ENCODE peak calls at places on chromosomes 12 and 14, in four cellular contexts. C is H1, Z is A549, U is K562. X is an unnamed sample.

GRCh38 chr12:105967038-105967776 is 171.5 kb downstream of the NUAK1 start:
- DNase-seq in C (no peak), Z (no peak), U (no peak), X (no peak)

GRCh38 chr14:75562048-75562447 is 16.4 kb upstream of the FLVCR2 start:
- DNase-seq in C (no peak), Z (no peak), U (no peak), X (no peak)

GRCh38 chr14:80946187-80946586 is 4.6 kb upstream of the CEP128 start:
- DNase-seq in C (no peak), Z (no peak), U (no peak), X (no peak)

GRCh38 chr12:107590369-107591094 is 95.1 kb upstream of the PWP1 start:
- DNase-seq in C (no peak), Z (no peak), U (no peak), X (no peak)

GRCh38 chr12:480831-481230 is 21.1 kb downstream of the B4GALNT3 start:
- DNase-seq in C (no peak), Z (no peak), U (no peak), X (no peak)

GRCh38 chr14:75022655-75023054 is 19.9 kb downstream of the EIF2B2 start:
- DNase-seq in C (no peak), Z (peak), U (peak), X (peak)

GRCh38 chr12:120713861-120714482 is 3.7 kb downstream of the UNC119B start:
- DNase-seq in C (no peak), Z (peak), U (peak), X (peak)

GRCh38 chr12:56221233-56221756 is 427 bp downstream of the RNF41 start:
- DNase-seq in C (no peak), Z (peak), U (no peak), X (no peak)

GRCh38 chr14:53180272-53181221 is 27.4 kb upstream of the DDHD1 start:
- DNase-seq in C (peak), Z (peak), U (peak), X (peak)

GRCh38 chr12:89239534-89239933 is 112.8 kb downstream of the DUSP6 start:
- DNase-seq in C (no peak), Z (no peak), U (no peak), X (no peak)

GRCh38 chr14:72892879-72893635 is 844 bp downstream of the DPF3 start:
- DNase-seq in C (no peak), Z (no peak), U (peak), X (no peak)

GRCh38 chr12:27260746-27261145 is 16.7 kb downstream of the STK38L start:
- DNase-seq in C (no peak), Z (no peak), U (no peak), X (no peak)

GRCh38 chr12:58491296-58491695 is 429.0 kb downstream of the LRIG3 start:
- DNase-seq in C (no peak), Z (no peak), U (no peak), X (no peak)

GRCh38 chr14:65070710-65071033 is 31.6 kb downstream of the MAX start:
- DNase-seq in C (no peak), Z (no peak), U (no peak), X (no peak)

GRCh38 chr12:112307219-112308062 is 74.8 kb downstream of the HECTD4 start:
- DNase-seq in C (no peak), Z (no peak), U (no peak), X (no peak)

GRCh38 chr12:13380297-13380696 is 183.8 kb downstream of the EMP1 start:
- DNase-seq in C (no peak), Z (no peak), U (no peak), X (no peak)

GRCh38 chr12:109592195-109592904 is 18.8 kb downstream of the MVK start:
- DNase-seq in C (no peak), Z (no peak), U (no peak), X (no peak)

GRCh38 chr12:108609535-108610335 is 11.9 kb upstream of the TMEM119 start:
- DNase-seq in C (no peak), Z (no peak), U (peak), X (no peak)

GRCh38 chr12:24600996-24601395 is 347.9 kb downstream of the BCAT1 start:
- DNase-seq in C (no peak), Z (no peak), U (no peak), X (no peak)

GRCh38 chr12:116267948-116268347 is 9.5 kb downstream of the MED13L start:
- DNase-seq in C (no peak), Z (no peak), U (no peak), X (no peak)

DNA sequence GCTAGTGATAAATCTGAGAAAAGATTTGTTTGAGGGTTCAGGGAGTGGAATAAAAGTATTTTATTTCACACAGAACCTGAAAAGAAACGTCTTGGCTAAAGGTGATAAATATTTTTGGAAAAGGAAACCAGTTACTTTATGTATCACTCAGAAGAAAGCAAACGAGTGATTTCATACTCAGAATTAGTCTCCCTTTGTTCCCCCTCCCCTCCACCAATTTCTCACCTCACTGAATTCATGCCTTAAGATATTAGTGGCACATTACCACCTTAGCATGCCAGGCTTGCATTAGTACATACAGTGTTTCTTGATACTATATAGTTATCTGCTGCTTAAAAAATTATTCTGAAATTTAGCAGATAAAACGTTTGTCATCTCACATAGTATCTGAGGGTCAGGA is 28.2 kb downstream of the G2E3 start:
- DNase-seq in C (no peak), Z (no peak), U (no peak), X (no peak)
- TF ChIP-seq JUN in C (no peak), Z (no peak), U (no peak), X (no peak)

DNA sequence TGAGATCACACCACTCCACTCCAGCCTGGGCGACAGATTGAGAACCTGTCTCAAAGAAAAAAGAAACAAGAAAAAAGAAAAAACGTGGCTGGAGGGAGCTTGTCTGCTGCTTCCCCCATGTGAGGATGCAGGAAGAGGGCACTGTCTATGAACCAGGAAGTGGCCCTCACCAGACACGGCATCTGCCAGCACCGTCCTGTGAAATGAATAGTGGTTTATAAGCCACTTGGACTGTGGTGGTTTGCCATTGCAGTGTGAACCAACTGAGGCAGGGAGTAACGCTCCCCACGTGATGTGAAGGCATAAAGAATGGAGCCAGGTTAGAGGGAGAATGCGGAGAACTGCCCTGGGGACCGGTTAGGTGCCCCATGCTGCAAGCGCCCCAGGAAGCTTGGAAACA is 4.5 kb upstream of the BRF1 start:
- DNase-seq in C (no peak), Z (no peak), U (no peak), X (no peak)
- TF ChIP-seq PHF8 in C (no peak), Z (no peak), U (no peak), X (no peak)

DNA sequence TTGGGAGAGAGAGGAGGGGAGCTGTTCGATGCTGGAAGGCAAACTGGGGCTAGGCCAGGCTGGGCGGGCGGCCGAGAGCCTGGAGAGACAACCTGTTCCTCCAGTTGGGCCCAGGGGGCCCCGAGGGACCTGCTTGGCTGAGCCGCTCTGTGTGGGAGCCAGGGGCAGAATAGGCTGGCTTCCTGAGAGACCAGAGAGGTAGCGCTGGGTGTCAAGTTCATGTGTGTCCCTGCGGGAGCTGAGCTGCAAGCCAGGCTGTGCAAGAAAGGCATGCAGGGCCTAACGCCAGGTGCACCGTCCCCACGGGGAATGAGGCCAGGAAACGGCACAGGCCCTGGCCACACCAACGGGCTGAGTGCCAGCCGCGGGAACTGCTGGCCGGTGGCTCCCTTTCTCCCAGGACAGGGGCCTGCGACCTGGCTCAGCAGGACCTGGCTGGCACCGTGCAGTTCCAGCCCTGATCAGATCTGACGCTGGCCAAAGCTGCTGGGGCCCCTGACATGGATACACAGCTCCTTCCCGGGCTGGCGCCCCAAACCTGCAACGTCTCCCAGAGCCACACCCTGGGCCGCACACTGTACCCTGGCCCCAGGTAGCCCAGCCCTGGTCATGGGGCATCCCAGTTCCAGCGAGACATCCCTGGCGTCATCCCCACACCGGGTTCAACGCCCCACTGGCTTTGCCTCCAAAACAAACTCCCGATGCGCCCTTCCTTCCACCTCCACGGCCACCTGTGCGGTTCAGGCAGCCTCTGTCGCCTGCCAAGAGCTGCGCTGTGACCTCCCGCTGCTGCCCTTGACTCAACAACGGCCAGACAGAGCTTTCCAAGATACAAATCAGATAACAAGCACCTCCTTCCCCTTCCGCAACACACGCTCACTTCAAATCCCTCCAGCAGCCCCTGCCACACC is 65.0 kb downstream of the RFLNA start:
- DNase-seq in C (no peak), Z (no peak), U (no peak), X (no peak)
- TF ChIP-seq JUN in C (no peak), Z (no peak), U (no peak), X (no peak)

GRCh38 chr14:96221109-96221650 is 16.5 kb downstream of the BDKRB2 start:
- DNase-seq in C (no peak), Z (no peak), U (no peak), X (no peak)

GRCh38 chr14:96221841-96222240 is 17.2 kb downstream of the BDKRB2 start:
- DNase-seq in C (no peak), Z (no peak), U (no peak), X (no peak)

GRCh38 chr14:96225745-96226151 is 21.1 kb downstream of the BDKRB2 start:
- DNase-seq in C (peak), Z (peak), U (no peak), X (peak)

GRCh38 chr14:96227428-96227827 is 22.8 kb downstream of the BDKRB2 start:
- DNase-seq in C (no peak), Z (no peak), U (no peak), X (no peak)

GRCh38 chr14:96224480-96225096 is 19.9 kb downstream of the BDKRB2 start:
- DNase-seq in C (no peak), Z (no peak), U (no peak), X (no peak)
- TF ChIP-seq PHF8 in C (no peak), Z (no peak), U (no peak), X (no peak)

DNA sequence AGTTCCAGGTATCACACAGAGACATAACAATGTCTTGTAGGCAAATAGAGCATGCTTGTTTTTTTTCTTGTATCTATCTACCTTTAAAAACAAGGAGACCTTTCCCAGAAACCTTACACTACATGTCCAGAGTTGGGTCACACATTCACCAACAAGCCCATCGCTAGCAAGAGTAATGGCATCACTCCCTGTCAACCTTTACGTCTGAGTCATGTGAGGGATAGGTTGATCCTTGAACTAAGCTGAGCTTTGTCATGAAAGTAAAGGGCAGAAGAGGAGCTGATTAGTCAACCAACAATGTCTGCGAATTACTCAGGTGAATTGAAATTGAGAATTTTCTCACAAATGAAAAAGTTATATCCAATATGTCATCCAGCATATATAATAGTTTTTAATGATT is 219.4 kb downstream of the CNTN1 start:
- DNase-seq in C (no peak), Z (peak), U (no peak), X (no peak)
- TF ChIP-seq JUN in C (no peak), Z (no peak), U (no peak), X (no peak)

DNA sequence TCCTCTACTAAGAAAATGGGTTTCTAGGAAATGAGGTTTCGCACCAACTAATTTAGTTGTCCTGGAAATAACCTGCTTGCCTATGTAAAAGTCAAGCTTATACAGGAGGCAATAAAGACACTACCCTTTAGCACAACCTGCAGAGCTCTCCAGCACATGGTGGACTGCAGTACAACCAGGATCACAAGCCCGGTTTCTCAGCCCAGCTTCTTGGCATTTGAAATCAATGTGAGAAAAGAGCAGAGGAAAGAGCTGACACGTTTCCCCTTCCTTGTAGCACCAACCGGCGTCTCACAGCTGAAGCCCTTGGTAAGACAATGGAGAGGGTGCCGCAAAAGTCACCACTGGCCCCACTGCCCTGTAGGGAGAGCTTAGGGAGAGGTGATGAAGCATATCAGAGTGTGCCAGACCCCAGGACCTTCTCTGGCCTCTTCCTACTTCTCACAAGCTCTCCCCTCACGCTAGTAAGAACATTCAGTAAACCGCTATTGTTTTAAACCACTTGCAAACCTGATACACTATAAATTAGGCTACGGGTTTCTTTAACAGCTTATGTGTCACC is 8.6 kb downstream of the SPTLC2 start:
- DNase-seq in C (no peak), Z (no peak), U (no peak), X (no peak)
- TF ChIP-seq PHF8 in C (no peak), Z (no peak), U (no peak), X (no peak)

GRCh38 chr14:83170165-83170564 is 1636.5 kb upstream of the SEL1L start:
- DNase-seq in C (no peak), Z (no peak), U (no peak), X (no peak)
- TF ChIP-seq JUN in C (no peak), Z (no peak), U (no peak), X (no peak)

DNA sequence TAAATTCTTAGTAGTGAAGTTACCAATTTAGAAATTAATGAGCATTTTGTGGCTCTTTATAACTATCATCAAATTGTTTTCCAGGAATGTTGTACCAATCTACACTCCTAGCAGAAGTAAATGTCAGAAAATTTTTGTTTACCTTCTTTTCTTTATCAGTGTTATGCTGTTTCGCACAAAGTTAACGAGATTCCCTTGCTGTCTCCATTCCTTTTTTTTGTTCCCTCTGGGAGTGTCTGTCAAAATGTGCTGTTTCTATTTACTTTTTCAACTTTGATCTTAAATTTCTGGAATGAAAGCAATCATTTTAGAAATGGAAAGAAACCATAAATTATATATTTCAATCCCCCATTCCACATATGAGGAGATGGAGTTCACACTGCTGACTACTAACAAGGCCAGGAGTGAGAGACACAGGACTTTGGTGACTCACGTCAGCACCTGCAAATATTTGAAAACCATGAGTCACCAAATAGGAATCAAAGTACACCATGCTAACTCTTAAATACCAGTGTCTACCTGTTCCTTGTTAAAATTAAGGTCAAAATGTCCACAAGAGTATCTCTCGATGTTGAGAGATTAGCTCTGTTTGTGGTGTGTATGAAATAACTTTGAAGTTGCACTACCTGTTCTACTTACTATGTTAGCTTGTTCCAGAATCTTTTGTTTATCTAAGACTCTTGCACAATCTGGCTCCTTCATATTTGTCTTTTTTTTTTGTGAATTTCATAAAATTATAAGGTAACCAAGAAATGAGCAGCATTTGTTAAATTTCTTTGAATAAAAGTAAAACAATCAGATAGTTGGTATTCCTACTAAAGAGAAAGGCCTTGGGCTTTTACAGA is 106.0 kb downstream of the RMST start:
- DNase-seq in C (no peak), Z (peak), U (no peak), X (peak)
- TF ChIP-seq PHF8 in C (no peak), Z (no peak), U (no peak), X (peak)

X was measured in HepG2.